ENCODE peak calls at places on chromosome 19, in ten cellular contexts. K, G, S, J, I, A, O, T, P and F are unnamed samples.

GRCh38 chr19:58558623-58559274 is 338 bp upstream of the UBE2M start:
- DNase-seq in A (peak), O (peak), T (peak), S (peak), P (peak), K (peak), I (peak), G (peak), J (peak), F (peak)

GRCh38 chr19:47123406-47123805 is 7.2 kb upstream of the SAE1 start:
- DNase-seq in S (no peak), K (no peak), T (no peak), P (no peak), I (no peak), A (peak), O (no peak), G (no peak), J (no peak), F (no peak)

GRCh38 chr19:45472557-45473365 is 5.0 kb downstream of the FOSB start:
- DNase-seq in G (no peak), P (no peak), T (peak), O (no peak), J (no peak), K (no peak), S (no peak), I (no peak), A (peak), F (no peak)

GRCh38 chr19:51366999-51367564 is 894 bp upstream of the ETFB start:
- DNase-seq in A (peak), G (no peak), S (no peak), K (peak), T (no peak), J (no peak), P (peak), I (peak), O (no peak), F (no peak)

GRCh38 chr19:15213715-15214381 is 13.1 kb upstream of the NOTCH3 start:
- DNase-seq in G (no peak), A (no peak), J (peak), S (no peak), K (no peak), I (peak), P (no peak), O (no peak), T (no peak), F (no peak)

GRCh38 chr19:5615756-5616327 is 6.7 kb downstream of the SAFB2 start:
- DNase-seq in O (no peak), G (no peak), K (no peak), A (peak), T (peak), J (no peak), P (no peak), S (no peak), I (no peak), F (no peak)

GRCh38 chr19:615619-616018 is 17.7 kb downstream of the POLRMT start:
- DNase-seq in G (no peak), J (no peak), P (no peak), S (no peak), A (no peak), T (peak), K (peak), I (no peak), O (no peak), F (no peak)

GRCh38 chr19:2015611-2015950 is at the start of gene BTBD2:
- DNase-seq in O (peak), A (peak), G (no peak), T (peak), J (peak), P (peak), S (peak), K (no peak), I (peak), F (peak)

GRCh38 chr19:54204767-54205468 is 4.3 kb downstream of the RPS9 start:
- DNase-seq in T (no peak), S (no peak), G (no peak), O (no peak), A (no peak), J (no peak), P (no peak), I (peak), K (no peak), F (no peak)
- H3K4me3 ChIP-seq in T (no peak), S (no peak), G (no peak), O (no peak), A (no peak), J (no peak), P (peak), I (no peak), K (no peak), F (no peak)

GRCh38 chr19:17751912-17752273 is 616 bp downstream of the FCHO1 start:
- DNase-seq in P (peak), K (no peak), I (no peak), J (no peak), G (no peak), A (no peak), S (no peak), O (no peak), T (no peak), F (no peak)

GRCh38 chr19:17751103-17751911 is at the start of gene FCHO1:
- DNase-seq in G (no peak), S (no peak), J (no peak), P (peak), O (peak), A (no peak), I (peak), T (no peak), K (no peak), F (no peak)

GRCh38 chr19:17747205-17748098 is 3.8 kb upstream of the FCHO1 start:
- DNase-seq in J (peak), K (peak), A (peak), G (peak), S (peak), I (peak), P (peak), O (peak), T (peak), F (peak)

GRCh38 chr19:17749912-17750317 is 1.4 kb upstream of the FCHO1 start:
- DNase-seq in J (no peak), A (peak), K (no peak), S (no peak), P (peak), T (no peak), G (no peak), O (no peak), I (no peak), F (no peak)

GRCh38 chr19:17748884-17749638 is 2.2 kb upstream of the FCHO1 start:
- DNase-seq in O (no peak), T (no peak), J (no peak), I (no peak), S (no peak), K (no peak), A (no peak), G (no peak), P (no peak), F (no peak)
- H3K4me3 ChIP-seq in O (no peak), T (no peak), J (no peak), I (no peak), S (no peak), K (no peak), A (no peak), G (no peak), P (no peak), F (no peak)

DNA sequence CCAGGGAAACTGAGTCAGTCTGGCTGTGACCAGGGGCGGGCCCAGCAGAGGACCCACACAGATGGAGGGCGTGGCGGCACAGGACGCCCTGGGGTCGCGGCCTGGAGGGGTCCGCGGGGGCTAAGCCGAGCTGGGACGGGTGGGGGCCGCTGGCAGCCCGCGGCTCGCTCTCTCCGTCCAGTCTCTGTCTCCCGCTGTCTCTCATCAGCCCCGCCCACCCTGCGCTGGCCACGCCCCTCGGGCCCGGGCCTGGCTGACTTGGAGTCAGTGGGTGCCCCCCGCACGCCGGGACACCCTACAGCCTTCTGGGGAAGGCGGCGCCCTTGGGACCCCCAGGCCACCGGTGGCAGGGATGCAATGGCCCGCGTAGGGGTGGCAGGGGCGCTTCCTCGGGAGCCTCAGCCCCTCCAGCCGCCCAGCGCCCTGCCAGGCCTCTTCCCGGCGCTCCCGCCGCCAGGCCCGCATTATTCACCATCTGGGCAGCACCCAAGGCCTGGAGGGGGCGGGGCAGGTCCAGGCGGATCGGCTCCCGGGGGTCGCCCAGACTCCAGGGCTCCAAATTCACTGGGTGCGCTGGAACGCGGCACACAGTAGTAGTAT is at the start of gene TBXA2R:
- DNase-seq in I (peak), J (peak), G (no peak), K (peak), T (peak), A (peak), P (no peak), O (no peak), S (no peak), F (no peak)
- H3K4me3 ChIP-seq in I (peak), J (peak), G (peak), K (peak), T (peak), A (peak), P (no peak), O (peak), S (peak), F (peak)

DNA sequence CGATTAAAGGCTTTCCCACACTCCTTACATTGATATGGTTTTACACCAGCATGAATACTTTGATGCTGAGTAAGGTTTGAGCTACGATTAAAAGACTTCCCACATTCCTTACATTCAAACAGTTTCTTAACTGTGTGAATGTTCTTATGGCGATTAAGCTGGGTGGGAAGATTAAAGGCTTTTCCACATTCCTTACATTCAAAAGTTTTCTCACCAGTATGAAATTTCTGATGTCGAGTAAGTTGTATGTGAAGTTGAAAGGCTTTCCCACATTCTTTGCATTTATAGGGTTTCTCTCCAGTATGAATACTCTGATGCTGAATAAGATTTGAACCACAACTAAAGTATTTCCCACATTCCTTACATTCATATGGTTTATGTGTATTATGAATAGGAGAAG is 20.0 kb downstream of the ZNF780B start:
- DNase-seq in K (no peak), I (no peak), A (no peak), T (no peak), O (no peak), S (no peak), J (no peak), G (no peak), P (no peak), F (no peak)
- H3K4me3 ChIP-seq in K (no peak), I (no peak), A (no peak), T (no peak), O (no peak), S (no peak), J (no peak), G (no peak), P (no peak), F (no peak)